ENCODE peak calls at places on chromosomes 12 and 14, in five cellular contexts. U is activated CD8-positive, alpha-beta T cell treated with anti-CD3 and anti-CD28 coated beads, Interleukin-2, amount 10 ng/mL, durations not matched to agents 7 days and 5 days; K is GDM1; H is CD8-positive, alpha-beta memory T cell; C is stimulated activated CD8-positive, alpha-beta memory T cell treated with anti-CD3 and anti-CD28 coated beads, Interleukin-2, amount 100 ng/mL, for 1 hour. L is an unnamed sample.

GRCh38 chr14:37864128-37864527 is 268.7 kb downstream of the TTC6 start:
- DNase-seq in U (no peak), K (no peak), H (no peak), C (no peak), L (no peak)

GRCh38 chr12:30515351-30515750 is 180.3 kb downstream of the IPO8 start:
- DNase-seq in U (no peak), K (no peak), H (no peak), C (no peak), L (peak)

GRCh38 chr12:132209654-132210222 is 65.5 kb downstream of the NOC4L start:
- DNase-seq in U (no peak), K (no peak), H (no peak), C (no peak), L (no peak)

GRCh38 chr14:23376477-23377200 is at the start of gene CMTM5:
- DNase-seq in U (no peak), K (no peak), H (no peak), C (no peak), L (peak)

GRCh38 chr14:81449114-81449513 is 49.0 kb upstream of the STON2 start:
- DNase-seq in U (no peak), K (no peak), H (no peak), C (no peak), L (no peak)

GRCh38 chr14:57420986-57421385 is 30.6 kb downstream of the NAA30 start:
- DNase-seq in U (no peak), K (no peak), H (no peak), C (no peak), L (no peak)

GRCh38 chr14:89425931-89426330 is 8.9 kb upstream of the FOXN3 start:
- DNase-seq in U (peak), K (no peak), H (no peak), C (no peak), L (peak)

GRCh38 chr14:87754512-87755223 is 238.3 kb downstream of the GALC start:
- DNase-seq in U (no peak), K (no peak), H (no peak), C (no peak), L (no peak)

GRCh38 chr14:51419685-51420084 is 179.6 kb downstream of the TMX1 start:
- DNase-seq in U (peak), K (no peak), H (no peak), C (no peak), L (no peak)

GRCh38 chr14:23631702-23632460 is 4.3 kb upstream of the DHRS2 start:
- DNase-seq in U (peak), K (peak), H (peak), C (peak), L (peak)

GRCh38 chr14:98293527-98293926 is 978.5 kb downstream of the BCL11B start:
- DNase-seq in U (no peak), K (no peak), H (no peak), C (no peak), L (no peak)

L was measured in RPMI7951.